ENCODE peak calls at places on chromosomes 6 and 20, in seven cellular contexts. S, O, D, U, C, N and J are unnamed samples.

GRCh38 chr6:112282217-112282616 is 27.9 kb upstream of the LAMA4 start:
- DNase-seq in S (no peak), O (peak; percentile 87), D (peak; percentile 50), U (no peak), C (no peak), N (peak; percentile 53), J (peak; percentile 58)

GRCh38 chr6:167146977-167147376 is 10.8 kb downstream of the GPR31 start:
- DNase-seq in S (no peak), O (no peak), D (peak; percentile 73), U (no peak), C (no peak), N (no peak), J (no peak)

GRCh38 chr6:83119742-83120300 is 52.4 kb downstream of the DOP1A start:
- DNase-seq in S (no peak), O (no peak), D (no peak), U (no peak), C (no peak), N (no peak), J (no peak)

GRCh38 chr6:47552319-47552718 is 74.7 kb downstream of the CD2AP start:
- DNase-seq in S (no peak), O (no peak), D (no peak), U (no peak), C (no peak), N (no peak), J (no peak)

GRCh38 chr20:46118481-46119020 is 437 bp downstream of the CD40 start:
- DNase-seq in S (no peak), O (no peak), D (peak; percentile 75), U (no peak), C (no peak), N (no peak), J (no peak)

GRCh38 chr20:50464026-50464724 is 46.0 kb upstream of the PTPN1 start:
- DNase-seq in S (no peak), O (peak; percentile 60), D (peak; percentile 83), U (peak; percentile 66), C (peak; percentile 75), N (peak; percentile 81), J (peak; percentile 70)

GRCh38 chr6:74870403-74870802 is 335.4 kb downstream of the COL12A1 start:
- DNase-seq in S (peak; percentile 7), O (no peak), D (no peak), U (peak; percentile 69), C (no peak), N (no peak), J (peak; percentile 57)

GRCh38 chr20:17992847-17993508 is 24.2 kb downstream of the MGME1 start:
- DNase-seq in S (no peak), O (no peak), D (no peak), U (no peak), C (no peak), N (no peak), J (no peak)

GRCh38 chr20:24782801-24783630 is 166.1 kb upstream of the CST7 start:
- DNase-seq in S (no peak), O (no peak), D (peak; percentile 21), U (peak; percentile 24), C (peak; percentile 4), N (peak; percentile 44), J (no peak)

GRCh38 chr6:158911746-158912158 is 88.2 kb downstream of the RSPH3 start:
- DNase-seq in S (no peak), O (peak; percentile 97), D (no peak), U (no peak), C (no peak), N (no peak), J (no peak)

GRCh38 chr6:35496851-35497570 is at the start of gene TEAD3:
- DNase-seq in S (no peak), O (peak; percentile 51), D (peak; percentile 96), U (peak; percentile 69), C (peak; percentile 82), N (peak; percentile 97), J (peak; percentile 92)

GRCh38 chr6:141203902-141204575 is 928.7 kb upstream of the GJE1 start:
- DNase-seq in S (no peak), O (no peak), D (no peak), U (no peak), C (no peak), N (no peak), J (no peak)

GRCh38 chr6:109791301-109791700 is 100.2 kb downstream of the FIG4 start:
- DNase-seq in S (no peak), O (no peak), D (peak; percentile 20), U (no peak), C (peak; percentile 13), N (no peak), J (no peak)

GRCh38 chr20:17622086-17622850 is 52.4 kb downstream of the DSTN start:
- DNase-seq in S (no peak), O (no peak), D (no peak), U (no peak), C (no peak), N (peak; percentile 5), J (no peak)

GRCh38 chr6:151506761-151507160 is 12.9 kb downstream of the CCDC170 start:
- DNase-seq in S (no peak), O (no peak), D (no peak), U (no peak), C (no peak), N (no peak), J (no peak)

GRCh38 chr20:15455279-15455678 is 1117.9 kb upstream of the FLRT3 start:
- DNase-seq in S (no peak), O (no peak), D (no peak), U (no peak), C (no peak), N (no peak), J (no peak)

GRCh38 chr20:22698443-22698842 is 114.1 kb upstream of the FOXA2 start:
- DNase-seq in S (no peak), O (no peak), D (no peak), U (no peak), C (no peak), N (no peak), J (no peak)

GRCh38 chr6:17466707-17467106 is 73.3 kb downstream of the CAP2 start:
- DNase-seq in S (no peak), O (no peak), D (no peak), U (peak; percentile 16), C (no peak), N (no peak), J (no peak)

GRCh38 chr6:80165143-80165542 is 58.7 kb downstream of the BCKDHB start:
- DNase-seq in S (no peak), O (no peak), D (no peak), U (no peak), C (no peak), N (no peak), J (no peak)

GRCh38 chr6:38508894-38509293 is 130.8 kb downstream of the BTBD9 start:
- DNase-seq in S (no peak), O (peak; percentile 89), D (no peak), U (peak; percentile 20), C (no peak), N (no peak), J (no peak)

GRCh38 chr6:146367061-146367460 is 176.6 kb upstream of the RAB32 start:
- DNase-seq in S (no peak), O (no peak), D (no peak), U (no peak), C (no peak), N (no peak), J (no peak)

DNA sequence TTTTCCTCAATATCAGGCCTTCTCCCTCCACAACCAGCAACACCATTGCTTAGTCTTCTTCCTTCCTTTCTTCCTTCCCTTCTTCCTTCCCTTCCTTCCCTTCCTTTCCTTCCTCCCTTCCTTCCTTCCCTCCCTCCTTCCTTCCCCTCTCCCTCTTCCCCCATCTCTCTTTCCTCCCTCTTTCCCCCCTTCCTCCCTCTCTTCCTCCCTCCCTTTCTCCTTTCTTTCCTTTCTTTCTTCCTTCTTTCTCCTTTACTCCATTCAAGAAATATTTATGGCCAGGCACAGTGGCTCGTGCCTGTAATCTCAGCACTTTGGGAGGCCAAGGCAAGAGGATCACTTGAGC is 66.4 kb upstream of the SIRPA start:
- DNase-seq in S (no peak), O (no peak), D (no peak), U (no peak), C (no peak), N (no peak), J (no peak)
- H2AFZ ChIP-seq in S (no peak overlapping the region), O (peak overlapping the region; percentile 63), D (no peak overlapping the region), U (peak overlapping the region; percentile 100), C (no peak overlapping the region), N (no peak overlapping the region), J (no peak overlapping the region)

GRCh38 chr20:36035720-36036119 is 67.3 kb downstream of the CNBD2 start:
- DNase-seq in S (no peak), O (peak; percentile 49), D (no peak), U (no peak), C (no peak), N (no peak), J (no peak)
- H2AFZ ChIP-seq in S (no peak overlapping the region), O (no peak overlapping the region), D (no peak overlapping the region), U (no peak overlapping the region), C (peak overlapping the region; percentile 11), N (no peak overlapping the region), J (no peak overlapping the region)

GRCh38 chr6:10033223-10033829 is 381.5 kb downstream of the TFAP2A start:
- DNase-seq in S (no peak), O (peak; percentile 93), D (peak; percentile 34), U (peak; percentile 53), C (no peak), N (no peak), J (peak; percentile 39)
- H2AFZ ChIP-seq in S (no peak overlapping the region), O (no peak overlapping the region), D (no peak overlapping the region), U (no peak overlapping the region), C (no peak overlapping the region), N (no peak overlapping the region), J (peak overlapping the region; percentile 18)

DNA sequence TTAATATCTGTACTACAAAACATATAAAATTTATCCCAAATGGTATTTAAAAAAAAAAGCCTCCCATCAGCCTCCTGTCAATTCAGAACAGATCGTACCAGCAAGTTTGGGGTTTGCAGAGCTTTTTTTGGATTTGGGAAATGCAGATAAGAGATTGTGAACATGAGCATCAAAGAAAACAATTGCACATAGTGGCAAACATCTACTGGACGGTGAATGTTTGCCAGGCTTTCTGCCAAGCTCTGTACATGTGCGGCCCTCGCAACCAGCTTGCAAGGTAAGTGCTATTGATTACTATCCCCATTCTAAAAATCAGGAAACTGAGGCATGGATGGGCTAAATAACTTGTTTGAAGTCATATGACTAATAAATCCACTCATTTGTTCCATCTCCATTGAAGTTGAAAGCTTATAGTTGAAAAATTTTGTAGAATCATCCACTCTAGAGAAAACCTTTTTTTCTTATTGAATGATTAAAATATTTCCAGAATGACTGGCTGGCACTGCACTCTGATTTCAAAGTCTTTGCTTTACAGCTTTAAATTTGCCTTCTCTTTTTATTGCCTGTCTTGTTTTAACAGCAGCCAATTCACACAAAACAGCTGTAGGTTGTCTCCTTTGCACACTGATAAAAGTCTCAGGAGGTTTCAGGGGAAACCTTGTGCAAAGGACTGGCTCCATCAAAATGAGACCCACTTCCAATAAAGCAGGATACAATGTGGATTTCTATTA is 37.4 kb upstream of the SIRT5 start:
- DNase-seq in S (no peak), O (no peak), D (no peak), U (no peak), C (no peak), N (no peak), J (no peak)
- H2AFZ ChIP-seq in S (no peak overlapping the region), O (no peak overlapping the region), D (no peak overlapping the region), U (no peak overlapping the region), C (no peak overlapping the region), N (no peak overlapping the region), J (no peak overlapping the region)